ENCODE peak calls at places on chromosomes 13 and 19, in six cellular contexts. One of them, this sample, is unnamed.

GRCh38 chr19:2509096-2509495 is 33.2 kb downstream of the GADD45B start:
- DNase-seq in lung: no peak
- DNase-seq in IMR-90: no peak
- DNase-seq in kidney: no peak
- DNase-seq in psoas muscle: no peak
- DNase-seq in body of pancreas: no peak
- DNase-seq in this sample: no peak

GRCh38 chr13:99992376-99992775 is 10.8 kb downstream of the ZIC2 start:
- DNase-seq in lung: no peak
- DNase-seq in IMR-90: no peak
- DNase-seq in kidney: no peak
- DNase-seq in psoas muscle: no peak
- DNase-seq in body of pancreas: no peak
- DNase-seq in this sample: no peak

GRCh38 chr19:2810141-2811091 is 9.3 kb upstream of the ZNF554 start:
- DNase-seq in lung: no peak
- DNase-seq in IMR-90: no peak
- DNase-seq in kidney: no peak
- DNase-seq in psoas muscle: no peak
- DNase-seq in body of pancreas: no peak
- DNase-seq in this sample: no peak

GRCh38 chr13:40348096-40348679 is 318.3 kb downstream of the FOXO1 start:
- DNase-seq in lung: no peak
- DNase-seq in IMR-90: no peak
- DNase-seq in kidney: no peak
- DNase-seq in psoas muscle: no peak
- DNase-seq in body of pancreas: no peak
- DNase-seq in this sample: no peak

GRCh38 chr19:41698746-41699230 is 9.6 kb upstream of the CEACAM5 start:
- DNase-seq in lung: no peak
- DNase-seq in IMR-90: no peak
- DNase-seq in kidney: no peak
- DNase-seq in psoas muscle: no peak
- DNase-seq in body of pancreas: no peak
- DNase-seq in this sample: peak; percentile 43

GRCh38 chr13:30119476-30119875 is 187.9 kb downstream of the KATNAL1 start:
- DNase-seq in lung: no peak
- DNase-seq in IMR-90: peak; percentile 64
- DNase-seq in kidney: no peak
- DNase-seq in psoas muscle: no peak
- DNase-seq in body of pancreas: no peak
- DNase-seq in this sample: peak; percentile 46

GRCh38 chr19:40380199-40381037 is 9.6 kb downstream of the HIPK4 start:
- DNase-seq in lung: no peak
- DNase-seq in IMR-90: no peak
- DNase-seq in kidney: no peak
- DNase-seq in psoas muscle: no peak
- DNase-seq in body of pancreas: no peak
- DNase-seq in this sample: no peak

GRCh38 chr19:48806518-48806817 is 4.4 kb downstream of the BCAT2 start:
- DNase-seq in lung: no peak
- DNase-seq in IMR-90: no peak
- DNase-seq in kidney: no peak
- DNase-seq in psoas muscle: no peak
- DNase-seq in body of pancreas: no peak
- DNase-seq in this sample: no peak

GRCh38 chr19:13095934-13096890 is 6.4 kb downstream of the LYL1 start:
- DNase-seq in lung: no peak
- DNase-seq in IMR-90: no peak
- DNase-seq in kidney: no peak
- DNase-seq in psoas muscle: no peak
- DNase-seq in body of pancreas: no peak
- DNase-seq in this sample: no peak

GRCh38 chr13:33123066-33123940 is 107.1 kb downstream of the KL start:
- DNase-seq in lung: no peak
- DNase-seq in IMR-90: peak; percentile 53
- DNase-seq in kidney: no peak
- DNase-seq in psoas muscle: no peak
- DNase-seq in body of pancreas: no peak
- DNase-seq in this sample: no peak

GRCh38 chr13:106562301-106562700 is 5.6 kb downstream of the ARGLU1 start:
- DNase-seq in lung: no peak
- DNase-seq in IMR-90: no peak
- DNase-seq in kidney: no peak
- DNase-seq in psoas muscle: no peak
- DNase-seq in body of pancreas: no peak
- DNase-seq in this sample: no peak

GRCh38 chr13:106555631-106556328 is 12.2 kb downstream of the ARGLU1 start:
- DNase-seq in lung: no peak
- DNase-seq in IMR-90: peak; percentile 68
- DNase-seq in kidney: no peak
- DNase-seq in psoas muscle: no peak
- DNase-seq in body of pancreas: no peak
- DNase-seq in this sample: no peak

GRCh38 chr13:106561551-106562170 is 6.3 kb downstream of the ARGLU1 start:
- DNase-seq in lung: no peak
- DNase-seq in IMR-90: peak; percentile 53
- DNase-seq in kidney: no peak
- DNase-seq in psoas muscle: no peak
- DNase-seq in body of pancreas: no peak
- DNase-seq in this sample: no peak

GRCh38 chr13:106560791-106561190 is 7.1 kb downstream of the ARGLU1 start:
- DNase-seq in lung: no peak
- DNase-seq in IMR-90: no peak
- DNase-seq in kidney: no peak
- DNase-seq in psoas muscle: no peak
- DNase-seq in body of pancreas: no peak
- DNase-seq in this sample: no peak

DNA sequence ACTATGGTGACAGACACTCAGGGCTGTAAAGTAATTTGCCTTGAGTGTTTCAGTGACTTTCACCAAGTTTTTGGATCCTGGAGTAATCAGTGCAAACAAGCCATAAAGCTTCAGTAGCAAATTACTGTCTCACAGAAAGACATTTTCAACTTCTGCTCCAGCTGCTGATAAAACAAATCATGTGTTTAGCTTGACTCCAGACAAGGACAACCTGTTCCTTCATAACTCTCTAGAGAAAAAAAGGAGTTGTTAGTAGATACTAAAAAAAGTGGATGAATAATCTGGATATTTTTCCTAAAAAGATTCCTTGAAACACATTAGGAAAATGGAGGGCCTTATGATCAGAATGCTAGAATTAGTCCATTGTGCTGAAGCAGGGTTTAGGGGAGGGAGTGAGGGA is 9.4 kb downstream of the ARGLU1 start:
- DNase-seq in lung: no peak
- DNase-seq in IMR-90: no peak
- DNase-seq in kidney: no peak
- DNase-seq in psoas muscle: no peak
- DNase-seq in body of pancreas: no peak
- DNase-seq in this sample: no peak
- H3K36me3 ChIP-seq in lung: peaks cover 15% of the 10 kb centered on the region
- H3K36me3 ChIP-seq in IMR-90: peaks cover 25% of the 10 kb centered on the region
- H3K36me3 ChIP-seq in kidney: peaks cover 37% of the 10 kb centered on the region
- H3K36me3 ChIP-seq in psoas muscle: peaks cover 59% of the 10 kb centered on the region
- H3K36me3 ChIP-seq in body of pancreas: no peaks in the 10 kb centered on the region
- H3K36me3 ChIP-seq in this sample: no peaks in the 10 kb centered on the region

DNA sequence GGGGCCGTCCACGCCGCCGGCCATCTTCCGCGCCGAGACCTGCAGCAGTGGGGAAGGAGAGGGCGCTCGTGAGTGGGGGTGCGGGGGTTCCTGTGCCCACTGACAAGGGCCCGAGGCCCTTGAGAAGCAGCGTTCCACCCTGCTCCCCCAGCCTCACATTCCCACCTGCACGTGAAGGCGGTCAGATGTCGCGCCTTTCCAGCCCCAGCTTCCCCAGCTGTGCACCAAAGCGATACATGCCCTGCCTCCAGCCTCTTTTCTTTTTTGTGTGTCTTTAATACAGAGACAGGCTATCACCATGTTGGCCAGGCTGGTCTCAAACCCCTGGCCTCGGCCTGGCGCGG is 11.5 kb downstream of the ZBTB7A start:
- DNase-seq in lung: no peak
- DNase-seq in IMR-90: no peak
- DNase-seq in kidney: no peak
- DNase-seq in psoas muscle: no peak
- DNase-seq in body of pancreas: no peak
- DNase-seq in this sample: no peak
- H3K4me1 ChIP-seq in lung: peaks cover 27% of the 10 kb centered on the region
- H3K4me1 ChIP-seq in IMR-90: peaks cover 40% of the 10 kb centered on the region
- H3K4me1 ChIP-seq in kidney: peaks cover 27% of the 10 kb centered on the region
- H3K4me1 ChIP-seq in psoas muscle: peaks cover 42% of the 10 kb centered on the region
- H3K4me1 ChIP-seq in body of pancreas: peaks cover 51% of the 10 kb centered on the region
- H3K4me1 ChIP-seq in this sample: peaks cover 73% of the 10 kb centered on the region

DNA sequence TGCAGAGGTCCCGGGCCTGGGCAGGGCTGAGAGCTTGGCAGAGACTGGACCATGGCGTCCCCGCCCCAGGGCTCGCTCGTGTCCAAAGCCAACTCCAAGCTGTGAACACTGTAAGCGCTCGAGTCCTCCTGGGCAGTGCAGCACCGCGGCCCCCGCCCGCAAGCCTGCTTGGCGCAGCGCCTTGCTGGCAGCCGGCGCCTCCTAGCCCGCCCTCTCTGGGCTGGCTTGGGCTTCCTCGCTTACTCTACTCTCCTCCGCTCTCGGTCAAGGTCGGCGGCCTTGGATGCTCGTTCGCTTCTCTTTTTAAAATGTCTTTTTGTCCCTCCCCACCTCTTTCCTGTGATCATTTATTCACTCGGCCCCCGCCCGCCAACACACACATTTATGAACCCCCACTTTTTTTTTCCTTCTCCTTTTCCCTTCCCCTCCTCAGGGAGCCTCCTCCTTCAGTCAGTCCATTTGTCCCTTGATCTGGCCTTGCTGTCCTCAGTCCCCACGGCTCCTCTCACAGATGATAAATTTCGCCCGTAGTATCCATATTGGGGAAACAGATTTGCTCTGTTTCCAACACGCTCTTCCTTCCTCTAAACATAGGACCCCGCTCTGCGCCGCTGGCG is 1.9 kb downstream of the GSX1 start:
- DNase-seq in lung: no peak
- DNase-seq in IMR-90: no peak
- DNase-seq in kidney: no peak
- DNase-seq in psoas muscle: no peak
- DNase-seq in body of pancreas: no peak
- DNase-seq in this sample: no peak
- H3K9me3 ChIP-seq in lung: peaks cover 21% of the 10 kb centered on the region
- H3K9me3 ChIP-seq in IMR-90: peaks cover 7% of the 10 kb centered on the region
- H3K9me3 ChIP-seq in kidney: no peaks in the 10 kb centered on the region
- H3K9me3 ChIP-seq in psoas muscle: no peaks in the 10 kb centered on the region
- H3K9me3 ChIP-seq in body of pancreas: no peaks in the 10 kb centered on the region
- H3K9me3 ChIP-seq in this sample: no peaks in the 10 kb centered on the region

GRCh38 chr13:47592256-47592655 is 408.8 kb downstream of the SUCLA2 start:
- DNase-seq in lung: no peak
- DNase-seq in IMR-90: no peak
- DNase-seq in kidney: no peak
- DNase-seq in psoas muscle: no peak
- DNase-seq in body of pancreas: no peak
- DNase-seq in this sample: no peak
- H3K36me3 ChIP-seq in lung: no peaks in the 10 kb centered on the region
- H3K36me3 ChIP-seq in IMR-90: no peaks in the 10 kb centered on the region
- H3K36me3 ChIP-seq in kidney: no peaks in the 10 kb centered on the region
- H3K36me3 ChIP-seq in psoas muscle: no peaks in the 10 kb centered on the region
- H3K36me3 ChIP-seq in body of pancreas: no peaks in the 10 kb centered on the region
- H3K36me3 ChIP-seq in this sample: no peaks in the 10 kb centered on the region

DNA sequence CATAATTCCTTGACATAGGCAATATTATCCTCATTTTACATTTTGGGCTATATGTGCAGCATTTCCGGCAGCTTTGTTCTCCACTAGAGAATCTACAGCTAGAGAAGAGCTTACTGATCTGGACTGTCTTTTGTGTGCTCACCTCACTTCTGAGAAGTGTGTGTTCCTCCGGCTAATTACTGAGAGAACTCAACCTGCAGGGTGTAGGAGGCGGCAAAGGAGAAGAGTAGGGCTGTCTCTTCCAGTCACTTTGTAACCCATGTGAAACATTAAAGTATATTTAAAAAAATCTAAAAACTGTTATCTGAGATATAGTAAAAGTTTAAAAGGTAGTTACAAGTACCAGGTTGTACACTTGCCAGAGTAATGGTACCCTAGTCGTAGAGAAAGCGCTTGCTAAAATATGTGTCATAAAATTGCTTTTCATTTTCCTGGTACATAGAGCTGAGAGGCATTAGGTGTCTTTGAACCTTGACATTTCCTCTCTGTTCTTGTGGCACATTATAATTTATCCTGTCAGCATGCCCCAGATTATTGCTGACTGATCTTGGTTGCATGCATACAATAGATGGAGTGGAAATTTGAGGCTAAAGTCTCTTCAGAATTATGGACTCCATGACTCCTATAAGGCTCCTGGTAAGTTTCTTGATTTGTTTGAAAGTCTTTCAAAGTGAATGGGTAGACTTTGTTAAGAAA is 381.9 kb downstream of the LMO7 start:
- DNase-seq in lung: no peak
- DNase-seq in IMR-90: no peak
- DNase-seq in kidney: no peak
- DNase-seq in psoas muscle: no peak
- DNase-seq in body of pancreas: no peak
- DNase-seq in this sample: no peak
- H3K4me1 ChIP-seq in lung: no peaks in the 10 kb centered on the region
- H3K4me1 ChIP-seq in IMR-90: peaks cover 6% of the 10 kb centered on the region
- H3K4me1 ChIP-seq in kidney: no peaks in the 10 kb centered on the region
- H3K4me1 ChIP-seq in psoas muscle: no peaks in the 10 kb centered on the region
- H3K4me1 ChIP-seq in body of pancreas: no peaks in the 10 kb centered on the region
- H3K4me1 ChIP-seq in this sample: no peaks in the 10 kb centered on the region

GRCh38 chr19:54518844-54519243 is 16.2 kb downstream of the LAIR2 start:
- DNase-seq in lung: no peak
- DNase-seq in IMR-90: no peak
- DNase-seq in kidney: no peak
- DNase-seq in psoas muscle: no peak
- DNase-seq in body of pancreas: no peak
- DNase-seq in this sample: no peak
- H3K9me3 ChIP-seq in lung: peaks cover 6% of the 10 kb centered on the region
- H3K9me3 ChIP-seq in IMR-90: peaks cover 18% of the 10 kb centered on the region
- H3K9me3 ChIP-seq in kidney: no peaks in the 10 kb centered on the region
- H3K9me3 ChIP-seq in psoas muscle: no peaks in the 10 kb centered on the region
- H3K9me3 ChIP-seq in body of pancreas: no peaks in the 10 kb centered on the region
- H3K9me3 ChIP-seq in this sample: no peaks in the 10 kb centered on the region